ENCODE peak calls at places on chromosomes 16 and 17, in six cellular contexts. O, I, X, L, E and H are unnamed samples.

GRCh38 chr16:12178251-12178990 is 201.9 kb downstream of the SNX29 start:
- DNase-seq in O (no peak), I (no peak), X (no peak), L (no peak), E (no peak), H (no peak)

GRCh38 chr17:1454541-1454940 is 1.5 kb downstream of the CRK start:
- DNase-seq in O (no peak), I (no peak), X (no peak), L (no peak), E (no peak), H (no peak)

GRCh38 chr16:2977440-2977839 is 2.8 kb downstream of the PKMYT1 start:
- DNase-seq in O (no peak), I (no peak), X (peak; percentile 82), L (no peak), E (no peak), H (no peak)

GRCh38 chr17:12041316-12041715 is 20.6 kb downstream of the MAP2K4 start:
- DNase-seq in O (no peak), I (no peak), X (no peak), L (peak; percentile 73), E (no peak), H (no peak)

GRCh38 chr17:17511971-17512858 is 16.0 kb upstream of the RASD1 start:
- DNase-seq in O (no peak), I (no peak), X (no peak), L (peak; percentile 87), E (no peak), H (no peak)

GRCh38 chr17:17502741-17503565 is 6.8 kb upstream of the RASD1 start:
- DNase-seq in O (no peak), I (no peak), X (no peak), L (no peak), E (no peak), H (no peak)

GRCh38 chr16:1772362-1772907 is at the start of gene EME2:
- DNase-seq in O (peak; percentile 36), I (peak; percentile 53), X (no peak), L (no peak), E (no peak), H (peak; percentile 72)

GRCh38 chr17:48563385-48563838 is 14.7 kb downstream of the HOXB4 start:
- DNase-seq in O (no peak), I (no peak), X (no peak), L (no peak), E (no peak), H (no peak)

GRCh38 chr16:48136547-48137360 is 19.0 kb downstream of the ABCC12 start:
- DNase-seq in O (no peak), I (no peak), X (no peak), L (no peak), E (no peak), H (no peak)

GRCh38 chr16:78871241-78871640 is 729.3 kb downstream of the MAF start:
- DNase-seq in O (no peak), I (no peak), X (no peak), L (no peak), E (no peak), H (no peak)

GRCh38 chr16:47734987-47735594 is 274.0 kb downstream of the PHKB start:
- DNase-seq in O (no peak), I (no peak), X (peak; percentile 61), L (no peak), E (no peak), H (no peak)

GRCh38 chr16:78689536-78689935 is 590.1 kb downstream of the WWOX start:
- DNase-seq in O (no peak), I (no peak), X (no peak), L (no peak), E (no peak), H (no peak)

GRCh38 chr16:68345351-68345810 is 34.6 kb downstream of the PRMT7 start:
- DNase-seq in O (no peak), I (no peak), X (no peak), L (no peak), E (no peak), H (peak; percentile 79)

GRCh38 chr16:140175-140857 is 1.8 kb upstream of the NPRL3 start:
- DNase-seq in O (no peak), I (no peak), X (no peak), L (no peak), E (no peak), H (no peak)

GRCh38 chr16:4303973-4304372 is 11.9 kb upstream of the GLIS2 start:
- DNase-seq in O (no peak), I (no peak), X (no peak), L (no peak), E (peak; percentile 62), H (peak; percentile 19)

GRCh38 chr16:50928065-50928464 is 186.2 kb downstream of the CYLD start:
- DNase-seq in O (no peak), I (no peak), X (no peak), L (no peak), E (no peak), H (no peak)